ENCODE peak calls at places on chromosomes 11 and 22, in five cellular contexts. V is activated T-cell treated with anti-CD3 and anti-CD28 coated beads for 1 hour; B is NCI-H1105 treated with DMSO at 0.1 percent for 48 hours; M is stimulated activated CD4-positive, alpha-beta T cell treated with anti-CD3 and anti-CD28 coated beads, Interleukin-2, amount 100 ng/mL, for 4 hours; Q is stromal cell of bone marrow. H is an unnamed sample.
A peak's percentile ranks its signal among the peaks of the same experiment; 100 is the strongest.

GRCh38 chr11:67345949-67346819 is 7.2 kb downstream of the POLD4 start:
- DNase-seq in V (no peak), B (no peak), M (no peak), Q (peak; percentile 50), H (peak; percentile 80)

GRCh38 chr11:121422675-121423074 is 29.4 kb upstream of the SORL1 start:
- DNase-seq in V (no peak), M (no peak), Q (no peak), B (no peak), H (no peak)

GRCh38 chr11:47466701-47467250 is 17.8 kb upstream of the RAPSN start:
- DNase-seq in V (no peak), B (peak; percentile 87), Q (peak; percentile 21), M (no peak), H (no peak)

GRCh38 chr22:27409299-27409698 is 392.3 kb downstream of the MN1 start:
- DNase-seq in V (no peak), B (no peak), M (no peak), Q (no peak), H (no peak)

GRCh38 chr22:37961062-37961461 is 7.6 kb downstream of the POLR2F start:
- DNase-seq in M (no peak), Q (no peak), V (no peak), B (no peak), H (no peak)

GRCh38 chr22:37824674-37825641 is 1.8 kb downstream of the GALR3 start:
- DNase-seq in Q (no peak), B (no peak), V (no peak), M (no peak), H (no peak)

GRCh38 chr11:58745705-58746364 is 14.1 kb upstream of the GLYAT start:
- DNase-seq in M (no peak), V (no peak), Q (no peak), B (no peak), H (no peak)

GRCh38 chr22:22556995-22557925 is 1.8 kb downstream of the PRAME start:
- DNase-seq in V (no peak), M (no peak), B (peak; percentile 84), Q (no peak), H (no peak)

GRCh38 chr11:63534895-63535461 is 1.6 kb upstream of the PLAAT4 start:
- DNase-seq in Q (no peak), M (no peak), V (no peak), B (no peak), H (no peak)

GRCh38 chr11:123083623-123084029 is 21.7 kb upstream of the HSPA8 start:
- DNase-seq in Q (peak; percentile 99), B (peak; percentile 74), V (peak; percentile 62), M (peak; percentile 62), H (peak; percentile 83)

GRCh38 chr11:119479685-119480275 is 56.8 kb upstream of the THY1 start:
- DNase-seq in V (no peak), Q (no peak), M (no peak), B (no peak), H (no peak)

GRCh38 chr11:100823360-100823759 is 136.3 kb downstream of the ARHGAP42 start:
- DNase-seq in B (no peak), M (no peak), Q (peak; percentile 85), V (no peak), H (peak; percentile 60)

H was measured in AG09319.